ENCODE peak calls at places on chromosomes 11 and 22, in six cellular contexts. W is tibial artery, F is cardiac muscle cell, Y is GM23338, I is fibroblast of villous mesenchyme, G is fibroblast of mammary gland. M is an unnamed sample.

GRCh38 chr11:40445391-40445790 is 1014.1 kb downstream of the LRRC4C start:
- DNase-seq in W (no peak), F (no peak), Y (peak), I (no peak), G (peak), M (no peak)

GRCh38 chr22:36049678-36049997 is 21.0 kb upstream of the RBFOX2 start:
- DNase-seq in W (no peak), F (peak), Y (no peak), I (no peak), G (peak), M (no peak)

GRCh38 chr11:126561327-126561893 is 205.9 kb downstream of the ST3GAL4 start:
- DNase-seq in W (no peak), F (peak), Y (peak), I (peak), G (peak), M (peak)

GRCh38 chr11:27646051-27646818 is 54.0 kb downstream of the BDNF start:
- DNase-seq in W (no peak), F (no peak), Y (no peak), I (no peak), G (no peak), M (peak)

GRCh38 chr11:72222907-72223614 is 1.5 kb upstream of the INPPL1 start:
- DNase-seq in W (peak), F (peak), Y (peak), I (peak), G (peak), M (peak)

GRCh38 chr11:33915521-33915920 is 23.6 kb upstream of the LMO2 start:
- DNase-seq in W (no peak), F (no peak), Y (no peak), I (no peak), G (no peak), M (no peak)

GRCh38 chr11:96307748-96308133 is 35.3 kb downstream of the MAML2 start:
- DNase-seq in W (no peak), F (no peak), Y (no peak), I (peak), G (peak), M (peak)

GRCh38 chr11:19025799-19026406 is 34.6 kb downstream of the MRGPRX2 start:
- DNase-seq in W (no peak), F (peak), Y (no peak), I (no peak), G (peak), M (peak)

GRCh38 chr22:46803031-46803880 is 40.8 kb downstream of the TBC1D22A start:
- DNase-seq in W (no peak), F (peak), Y (peak), I (peak), G (peak), M (peak)

GRCh38 chr22:35697142-35697541 is 20.5 kb upstream of the APOL5 start:
- DNase-seq in W (no peak), F (no peak), Y (no peak), I (no peak), G (no peak), M (no peak)

GRCh38 chr11:22624742-22625447 is 728 bp downstream of the FANCF start:
- DNase-seq in W (peak), F (peak), Y (peak), I (peak), G (peak), M (peak)

GRCh38 chr11:70031631-70032469 is 46.3 kb upstream of the ANO1 start:
- DNase-seq in W (no peak), F (no peak), Y (no peak), I (no peak), G (no peak), M (no peak)

DNA sequence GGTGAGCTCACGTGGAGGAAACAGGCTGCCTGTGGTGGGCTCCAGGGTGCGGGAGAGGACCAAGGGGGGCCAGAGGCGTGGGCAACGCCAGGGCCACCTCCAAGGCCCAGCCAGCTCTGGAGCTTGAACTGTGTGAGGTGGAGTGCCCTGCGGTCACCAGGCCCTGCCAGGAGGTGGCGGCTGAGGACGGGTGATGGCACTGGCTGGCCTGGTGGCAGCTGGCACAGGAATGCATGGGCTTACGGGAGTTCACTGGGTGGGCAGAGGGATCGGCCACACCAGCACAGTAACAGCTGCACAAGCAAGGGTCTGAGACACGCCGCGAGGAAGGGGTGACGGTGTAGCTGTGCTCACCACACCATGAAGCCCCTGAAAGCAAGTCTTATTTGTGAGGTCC is 15.8 kb downstream of the TOLLIP start:
- DNase-seq in W (peak), F (no peak), Y (no peak), I (no peak), G (no peak), M (no peak)
- TF ChIP-seq CTCF in W (no peak), F (peak), Y (no peak), I (peak), G (peak), M (peak)

DNA sequence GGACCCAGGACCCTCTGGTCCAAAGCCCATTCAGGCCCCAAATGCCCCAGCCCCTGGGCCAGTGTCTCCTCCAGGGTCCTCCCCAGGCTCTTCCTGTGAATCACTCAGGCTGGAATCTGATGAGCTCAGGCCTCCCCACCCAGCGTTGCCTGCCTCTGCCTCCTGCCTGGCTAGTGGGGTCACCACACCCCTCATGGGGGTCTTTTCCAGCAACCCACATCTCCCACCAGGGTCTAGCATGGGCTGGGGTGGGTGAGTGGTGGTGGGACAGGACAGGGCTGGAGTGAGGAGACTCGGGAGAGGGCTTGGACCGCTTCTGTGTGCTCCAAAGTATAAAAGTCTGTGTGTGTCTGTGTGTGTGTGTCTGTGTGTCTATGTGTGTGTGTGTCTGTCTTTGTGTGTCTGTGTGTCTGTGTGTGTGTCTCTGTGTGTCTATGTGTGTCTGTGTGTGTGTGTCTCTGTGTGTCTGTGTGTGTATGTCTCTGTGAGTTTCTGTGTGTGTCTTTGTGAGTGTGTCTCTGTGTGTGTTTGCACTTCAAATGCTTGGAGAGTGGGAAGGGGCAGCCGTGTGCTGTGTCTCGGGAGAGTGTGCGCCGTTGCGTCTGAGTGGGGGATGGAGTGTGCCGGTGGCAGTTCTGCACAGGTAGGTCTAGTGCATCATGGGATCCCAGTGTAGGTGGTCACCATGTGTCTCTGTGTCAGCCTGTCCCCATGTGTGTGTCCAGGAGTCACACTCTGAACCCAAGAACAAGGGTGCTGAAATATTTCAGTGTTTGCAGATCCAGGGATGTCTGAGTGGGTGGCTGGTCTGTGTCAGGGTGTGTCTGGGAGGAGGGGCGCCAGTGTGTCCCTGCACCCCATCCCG is 8.8 kb downstream of the RIN1 start:
- DNase-seq in W (no peak), F (no peak), Y (no peak), I (no peak), G (peak), M (peak)
- H3K4me3 ChIP-seq in W (no peak), F (no peak), Y (no peak), I (no peak), G (no peak), M (no peak)

GRCh38 chr22:38734203-38735100 is 21.3 kb downstream of the SUN2 start:
- DNase-seq in W (no peak), F (no peak), Y (no peak), I (no peak), G (no peak), M (no peak)

GRCh38 chr22:38733329-38734202 is 22.2 kb downstream of the SUN2 start:
- DNase-seq in W (peak), F (peak), Y (peak), I (peak), G (peak), M (peak)

GRCh38 chr22:38731703-38732161 is 24.1 kb downstream of the SUN2 start:
- DNase-seq in W (no peak), F (no peak), Y (no peak), I (no peak), G (no peak), M (no peak)

GRCh38 chr22:38730411-38730871 is 24.7 kb downstream of the GTPBP1 start:
- DNase-seq in W (no peak), F (no peak), Y (no peak), I (no peak), G (no peak), M (no peak)

DNA sequence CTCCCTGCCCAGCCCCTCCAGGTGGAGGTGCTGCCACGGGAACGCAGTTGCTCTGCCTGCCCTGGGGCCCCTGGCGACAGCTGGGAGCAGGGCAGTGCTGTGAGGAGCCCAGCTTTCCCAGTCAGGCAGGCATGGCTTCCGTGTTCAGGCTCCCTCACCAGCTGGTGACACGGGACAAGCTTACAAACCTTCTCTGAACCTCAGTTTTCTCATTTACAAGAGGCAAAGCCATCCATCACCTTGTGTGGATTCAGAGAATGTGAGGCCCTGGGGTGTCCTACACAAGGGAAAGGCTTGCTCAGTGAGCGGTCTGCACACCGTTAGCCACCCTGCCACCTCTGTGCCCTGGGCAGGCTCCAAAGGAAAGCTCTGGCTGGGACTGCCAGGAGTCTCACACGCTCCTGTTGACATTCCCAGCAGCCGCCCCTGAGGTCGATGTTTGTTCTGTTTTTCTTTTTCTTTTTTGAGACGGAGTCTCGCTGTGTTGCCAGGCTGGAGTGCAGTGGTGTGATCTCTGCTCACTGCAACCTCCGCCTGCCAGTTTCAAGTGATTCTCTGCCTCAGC is 23.5 kb downstream of the SUN2 start:
- DNase-seq in W (no peak), F (no peak), Y (no peak), I (no peak), G (no peak), M (no peak)
- TF ChIP-seq CTCF in W (no peak), F (no peak), Y (no peak), I (no peak), G (no peak), M (no peak)

GRCh38 chr11:2947744-2948143 is 18.5 kb upstream of the PHLDA2 start:
- DNase-seq in W (no peak), F (no peak), Y (no peak), I (no peak), G (no peak), M (no peak)

GRCh38 chr11:2944953-2945756 is 15.9 kb upstream of the PHLDA2 start:
- DNase-seq in W (peak), F (peak), Y (peak), I (peak), G (peak), M (peak)

GRCh38 chr11:2944530-2944929 is 15.3 kb upstream of the PHLDA2 start:
- DNase-seq in W (no peak), F (no peak), Y (peak), I (no peak), G (no peak), M (no peak)

GRCh38 chr11:2943711-2944118 is 14.5 kb upstream of the PHLDA2 start:
- DNase-seq in W (no peak), F (no peak), Y (no peak), I (no peak), G (peak), M (peak)

GRCh38 chr11:2945757-2946287 is 16.6 kb upstream of the PHLDA2 start:
- DNase-seq in W (no peak), F (no peak), Y (peak), I (no peak), G (no peak), M (no peak)
- H3K4me3 ChIP-seq in W (no peak), F (no peak), Y (peak), I (peak), G (no peak), M (no peak)

DNA sequence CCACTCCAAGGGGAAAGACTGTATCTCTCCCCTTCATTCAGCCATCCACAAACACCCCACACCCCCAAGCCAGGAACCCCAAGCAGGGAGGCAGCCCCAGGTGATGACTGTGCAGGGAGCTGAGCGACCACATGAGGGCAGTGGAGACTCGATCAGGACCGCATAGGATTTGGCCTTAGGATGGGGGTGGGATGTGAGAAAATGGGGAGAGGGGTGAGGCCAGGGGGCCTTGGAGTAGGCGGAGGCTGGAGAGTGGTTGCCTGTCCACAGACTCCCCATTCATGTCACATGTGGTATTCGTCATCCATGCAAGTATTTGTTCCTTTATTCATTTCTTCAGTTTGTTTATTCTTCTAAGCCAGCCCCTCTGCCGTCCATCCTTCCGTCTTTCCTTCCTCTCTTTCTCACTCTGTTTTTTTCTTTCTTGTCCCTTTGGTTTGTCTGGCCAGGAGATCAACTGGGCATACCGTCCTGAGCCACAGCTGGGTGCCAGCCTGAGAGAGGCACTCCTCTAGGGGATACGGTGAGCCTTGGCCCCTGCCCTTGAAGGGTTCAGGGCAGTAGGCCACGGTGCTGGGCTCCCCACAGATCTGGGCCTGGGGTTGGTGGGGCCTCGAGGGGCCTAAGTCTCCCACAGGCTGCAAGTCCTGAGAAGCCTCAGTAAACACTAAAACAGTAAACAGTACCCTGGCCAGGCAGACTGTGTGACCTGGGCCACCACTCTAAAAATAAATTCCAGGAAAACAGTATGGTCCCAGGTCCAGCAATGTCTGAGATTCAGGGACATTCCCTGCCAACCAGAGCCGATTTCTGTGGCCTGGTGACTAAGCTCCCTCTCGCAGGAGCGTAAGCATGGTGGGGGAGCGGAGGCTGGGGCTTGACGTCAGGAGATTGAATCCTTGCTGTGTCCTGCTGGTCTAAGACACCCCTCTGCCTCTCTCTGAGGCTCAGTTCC is 2.5 kb upstream of the RHOD start:
- DNase-seq in W (peak), F (peak), Y (peak), I (peak), G (peak), M (peak)
- TF ChIP-seq CTCF in W (peak), F (peak), Y (peak), I (peak), G (peak), M (peak)

DNA sequence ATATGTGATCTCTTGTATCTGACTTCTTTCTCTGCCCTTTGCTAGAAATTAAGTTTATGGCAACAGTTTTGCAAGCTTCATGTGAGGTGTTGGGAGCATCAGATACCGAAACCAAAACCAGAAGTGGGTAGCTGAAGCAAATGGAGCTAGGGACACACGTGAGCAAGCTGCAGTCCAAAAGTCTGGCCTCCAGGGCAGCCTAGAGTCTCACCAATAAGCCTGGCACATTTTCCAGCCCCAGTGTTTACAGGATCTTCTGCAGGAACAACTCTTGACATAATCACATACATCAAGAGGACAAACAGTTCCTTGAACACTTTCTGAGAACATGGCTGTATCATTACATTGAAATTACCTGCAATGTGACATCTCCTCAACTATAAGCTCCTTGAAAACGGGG is 114.1 kb downstream of the LARGE1 start:
- DNase-seq in W (no peak), F (no peak), Y (no peak), I (peak), G (no peak), M (no peak)
- H3K4me3 ChIP-seq in W (no peak), F (no peak), Y (no peak), I (no peak), G (no peak), M (no peak)

M was measured in bronchial epithelial cell.